ENCODE peak calls at places on chromosomes 3 and 15, in four cellular contexts. K is CD8-positive, alpha-beta memory T cell; R is upper lobe of left lung; Y is A549. P is an unnamed sample.

GRCh38 chr15:48447657-48448056 is 116.4 kb downstream of the DUT start:
- DNase-seq in R (no peak), K (no peak), Y (no peak), P (no peak)

GRCh38 chr15:66692808-66693596 is 9.0 kb upstream of the SMAD6 start:
- DNase-seq in R (no peak), K (no peak), Y (no peak), P (no peak)

GRCh38 chr3:168003911-168004310 is 91.8 kb downstream of the GOLIM4 start:
- DNase-seq in Y (no peak), R (no peak), K (no peak), P (no peak)

GRCh38 chr3:94272030-94272429 is 209.2 kb downstream of the NSUN3 start:
- DNase-seq in R (no peak), Y (no peak), K (no peak), P (no peak)

GRCh38 chr15:92839696-92840095 is 60.4 kb upstream of the CHD2 start:
- DNase-seq in R (peak), K (no peak), Y (no peak), P (no peak)

GRCh38 chr3:108387065-108387464 is 90.7 kb downstream of the HHLA2 start:
- DNase-seq in R (no peak), Y (no peak), K (no peak), P (no peak)

GRCh38 chr15:65690778-65691177 is 69.0 kb downstream of the SLC24A1 start:
- DNase-seq in Y (no peak), R (no peak), K (no peak), P (no peak)

GRCh38 chr3:194905696-194906095 is 220.0 kb downstream of the FAM43A start:
- DNase-seq in K (no peak), R (no peak), Y (no peak), P (no peak)

GRCh38 chr3:52216585-52217408 is 8.6 kb downstream of the TLR9 start:
- DNase-seq in K (peak), Y (no peak), R (peak), P (no peak)

GRCh38 chr3:38039899-38040261 is 872 bp downstream of the DLEC1 start:
- DNase-seq in R (peak), Y (no peak), K (peak), P (peak)
- H3K4me3 ChIP-seq in R (peak), Y (no peak), K (peak), P (peak)

DNA sequence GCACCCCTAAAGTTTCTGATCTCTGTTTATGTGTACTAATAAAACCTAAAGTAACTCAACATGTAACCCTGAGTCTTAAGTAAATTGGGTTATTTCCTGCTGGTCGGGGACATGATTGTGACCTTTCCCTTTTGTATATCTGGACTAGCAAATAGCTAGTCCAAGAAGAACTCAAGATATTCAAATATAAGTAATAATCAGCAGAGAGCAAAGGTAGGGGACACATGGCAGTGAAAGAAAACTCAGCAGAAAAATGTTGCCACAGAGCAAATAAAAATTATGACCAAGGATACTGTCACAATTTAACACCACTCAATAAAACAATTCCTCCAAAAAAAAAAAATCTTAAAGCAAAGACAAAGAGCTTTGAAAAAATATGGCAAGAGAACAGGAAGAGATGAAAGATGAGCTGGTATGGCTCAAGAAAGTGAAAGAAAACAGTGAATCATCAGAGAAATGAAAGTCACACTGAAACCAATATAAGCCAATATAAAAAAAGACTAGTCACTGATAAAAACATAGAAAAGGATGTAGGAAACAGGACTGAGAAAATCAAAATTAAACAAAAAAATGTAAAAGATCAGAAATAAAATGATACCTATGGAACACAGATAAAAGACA is 43.5 kb downstream of the HLTF start:
- DNase-seq in R (no peak), K (no peak), Y (no peak), P (no peak)
- H3K4me3 ChIP-seq in R (no peak), K (no peak), Y (no peak), P (no peak)

GRCh38 chr3:141266797-141267555 is 35.4 kb downstream of the PXYLP1 start:
- DNase-seq in R (no peak), Y (no peak), K (peak), P (no peak)
- H3K4me3 ChIP-seq in R (peak), Y (no peak), K (peak), P (no peak)

DNA sequence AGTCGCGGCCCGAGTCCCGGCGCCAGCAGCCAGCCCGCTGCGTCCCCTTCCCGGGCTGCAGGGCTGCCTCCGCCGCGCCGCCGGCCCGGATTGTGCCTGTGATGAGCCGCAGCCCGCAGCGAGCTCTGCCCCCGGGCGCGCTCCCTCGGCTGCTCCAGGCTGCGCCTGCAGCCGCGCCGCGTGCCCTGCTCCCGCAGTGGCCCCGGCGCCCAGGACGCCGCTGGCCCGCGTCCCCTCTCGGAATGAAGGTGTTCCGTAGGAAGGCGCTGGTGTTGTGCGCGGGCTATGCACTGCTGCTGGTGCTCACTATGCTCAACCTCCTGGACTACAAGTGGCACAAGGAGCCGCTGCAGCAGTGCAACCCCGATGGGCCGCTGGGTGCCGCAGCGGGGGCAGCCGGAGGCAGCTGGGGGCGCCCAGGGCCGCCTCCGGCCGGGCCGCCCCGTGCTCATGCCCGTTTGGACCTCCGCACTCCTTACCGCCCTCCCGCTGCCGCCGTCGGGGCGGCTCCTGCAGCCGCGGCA is 1.2 kb downstream of the CHST2 start:
- DNase-seq in Y (peak), R (peak), K (peak), P (peak)
- H3K4me3 ChIP-seq in Y (peak), R (peak), K (peak), P (peak)

GRCh38 chr15:31049122-31049521 is 52.4 kb downstream of the TRPM1 start:
- DNase-seq in R (no peak), Y (no peak), K (no peak), P (no peak)
- H3K4me3 ChIP-seq in R (no peak), Y (no peak), K (no peak), P (no peak)

GRCh38 chr15:80507131-80507530 is 102.9 kb downstream of the ARNT2 start:
- DNase-seq in K (no peak), Y (no peak), R (no peak), P (no peak)
- H3K4me3 ChIP-seq in K (no peak), Y (no peak), R (no peak), P (no peak)

DNA sequence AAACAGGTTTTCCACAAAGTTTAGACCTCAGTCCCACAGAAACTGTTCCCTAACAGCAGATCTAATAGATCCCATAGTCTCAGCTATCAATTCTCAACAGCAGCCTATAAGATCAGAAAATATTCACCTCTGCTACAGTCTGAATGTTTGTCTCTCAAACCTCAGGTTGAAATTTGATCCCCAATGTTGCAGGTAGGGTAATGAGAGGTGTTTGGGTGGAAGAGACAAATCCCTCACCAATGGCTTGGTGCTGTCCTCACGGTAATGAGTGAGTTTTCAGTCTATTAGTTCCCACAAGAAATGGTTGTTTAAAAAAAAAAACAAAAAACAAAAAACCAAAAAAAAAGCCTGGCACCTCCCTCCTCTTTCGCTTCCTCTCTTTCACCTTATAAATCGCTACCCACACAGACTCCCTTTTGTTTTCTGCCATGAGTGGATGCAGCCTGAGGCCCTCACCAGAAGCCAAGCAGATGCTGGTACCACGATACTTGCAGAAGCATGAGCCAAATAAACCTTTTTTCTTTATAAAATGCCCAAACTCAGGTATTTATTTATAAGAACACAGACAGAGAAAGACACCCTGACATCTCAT is 14.2 kb downstream of the ZNF280D start:
- DNase-seq in K (no peak), R (no peak), Y (no peak), P (no peak)
- H3K4me3 ChIP-seq in K (no peak), R (no peak), Y (no peak), P (no peak)